ENCODE peak calls at places on chromosomes 3 and 15, in ten cellular contexts. G, U, J, H, N, Y, B, W, T and F are unnamed samples. For H3K4me1, the result is how much of the 10 kb centered on the place peaks cover.

GRCh38 chr15:101709466-101709865 is 14.8 kb downstream of the TARS3 start:
- DNase-seq in G (no peak), U (no peak), J (no peak), H (no peak), N (no peak), Y (no peak), B (no peak), W (no peak), T (no peak), F (no peak)

GRCh38 chr3:50154476-50154839 is 666 bp upstream of the SEMA3F start:
- DNase-seq in G (no peak), U (no peak), J (no peak), H (no peak), N (no peak), Y (peak), B (no peak), W (no peak), T (no peak), F (no peak)

GRCh38 chr15:90571063-90571541 is 41.4 kb downstream of the CRTC3 start:
- DNase-seq in G (peak), U (peak), J (peak), H (no peak), N (no peak), Y (no peak), B (no peak), W (no peak), T (peak), F (no peak)

GRCh38 chr15:92886229-92886628 is 13.9 kb upstream of the CHD2 start:
- DNase-seq in G (no peak), U (no peak), J (no peak), H (no peak), N (no peak), Y (no peak), B (no peak), W (no peak), T (no peak), F (no peak)

GRCh38 chr3:190076601-190077444 is 43.9 kb downstream of the P3H2 start:
- DNase-seq in G (no peak), U (no peak), J (peak), H (no peak), N (peak), Y (peak), B (peak), W (peak), T (no peak), F (no peak)

GRCh38 chr3:15241341-15241740 is 35.3 kb downstream of the CAPN7 start:
- DNase-seq in G (peak), U (no peak), J (no peak), H (peak), N (no peak), Y (peak), B (peak), W (no peak), T (no peak), F (no peak)

GRCh38 chr3:25820372-25820771 is 30.5 kb downstream of the OXSM start:
- DNase-seq in G (no peak), U (no peak), J (no peak), H (no peak), N (no peak), Y (no peak), B (peak), W (peak), T (no peak), F (no peak)

GRCh38 chr3:184129012-184129411 is 6.1 kb upstream of the EIF2B5 start:
- DNase-seq in G (no peak), U (peak), J (no peak), H (no peak), N (no peak), Y (no peak), B (peak), W (peak), T (no peak), F (no peak)

GRCh38 chr3:66097647-66098046 is 58.9 kb upstream of the MAGI1 start:
- DNase-seq in G (no peak), U (no peak), J (no peak), H (no peak), N (no peak), Y (no peak), B (no peak), W (no peak), T (no peak), F (no peak)

GRCh38 chr3:80285370-80285769 is 517.6 kb upstream of the ROBO1 start:
- DNase-seq in G (no peak), U (no peak), J (no peak), H (no peak), N (no peak), Y (no peak), B (no peak), W (peak), T (no peak), F (no peak)

GRCh38 chr3:15333099-15333956 is 942 bp upstream of the SH3BP5 start:
- DNase-seq in G (no peak), U (no peak), J (no peak), H (no peak), N (no peak), Y (no peak), B (no peak), W (no peak), T (no peak), F (no peak)

GRCh38 chr15:66293419-66294156 is at the start of gene DIS3L:
- DNase-seq in G (peak), U (peak), J (no peak), H (peak), N (no peak), Y (peak), B (peak), W (peak), T (peak), F (no peak)

GRCh38 chr15:51492528-51492927 is 130.0 kb downstream of the DMXL2 start:
- DNase-seq in G (no peak), U (no peak), J (no peak), H (no peak), N (no peak), Y (no peak), B (no peak), W (no peak), T (no peak), F (no peak)

DNA sequence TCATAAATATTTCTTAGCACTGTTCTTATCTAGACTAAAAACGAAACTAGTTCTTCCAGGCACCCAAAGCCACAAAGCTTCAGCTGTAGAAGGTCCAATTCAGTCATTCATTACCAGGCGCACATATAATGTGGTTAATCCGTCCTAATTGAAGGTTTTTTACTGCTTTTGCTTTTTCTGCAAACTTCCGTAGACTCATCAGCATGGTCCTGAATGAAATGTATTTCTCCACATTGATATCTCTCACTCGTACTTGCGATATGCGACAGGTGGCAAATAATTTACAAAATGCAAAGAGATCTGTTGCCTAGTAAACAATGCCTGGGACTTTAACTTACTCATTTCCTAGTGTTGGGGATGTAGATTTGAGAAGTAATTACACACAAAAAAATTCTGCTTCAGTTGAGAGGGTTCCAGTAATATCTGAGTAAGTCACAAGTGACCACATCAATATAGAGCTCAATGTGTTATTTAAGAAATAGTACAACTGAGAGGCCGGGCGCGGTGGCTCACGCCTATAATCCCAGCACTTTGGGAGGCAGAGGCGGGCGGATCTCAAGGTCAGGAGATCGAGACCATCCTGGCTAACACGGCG is 75.0 kb upstream of the MBNL1 start:
- DNase-seq in G (no peak), U (no peak), J (no peak), H (peak), N (no peak), Y (no peak), B (no peak), W (no peak), T (no peak), F (no peak)
- H3K27ac ChIP-seq in G (no peak), U (peak), J (peak), H (peak), N (no peak), Y (peak), B (no peak), W (no peak), T (no peak), F (peak)

DNA sequence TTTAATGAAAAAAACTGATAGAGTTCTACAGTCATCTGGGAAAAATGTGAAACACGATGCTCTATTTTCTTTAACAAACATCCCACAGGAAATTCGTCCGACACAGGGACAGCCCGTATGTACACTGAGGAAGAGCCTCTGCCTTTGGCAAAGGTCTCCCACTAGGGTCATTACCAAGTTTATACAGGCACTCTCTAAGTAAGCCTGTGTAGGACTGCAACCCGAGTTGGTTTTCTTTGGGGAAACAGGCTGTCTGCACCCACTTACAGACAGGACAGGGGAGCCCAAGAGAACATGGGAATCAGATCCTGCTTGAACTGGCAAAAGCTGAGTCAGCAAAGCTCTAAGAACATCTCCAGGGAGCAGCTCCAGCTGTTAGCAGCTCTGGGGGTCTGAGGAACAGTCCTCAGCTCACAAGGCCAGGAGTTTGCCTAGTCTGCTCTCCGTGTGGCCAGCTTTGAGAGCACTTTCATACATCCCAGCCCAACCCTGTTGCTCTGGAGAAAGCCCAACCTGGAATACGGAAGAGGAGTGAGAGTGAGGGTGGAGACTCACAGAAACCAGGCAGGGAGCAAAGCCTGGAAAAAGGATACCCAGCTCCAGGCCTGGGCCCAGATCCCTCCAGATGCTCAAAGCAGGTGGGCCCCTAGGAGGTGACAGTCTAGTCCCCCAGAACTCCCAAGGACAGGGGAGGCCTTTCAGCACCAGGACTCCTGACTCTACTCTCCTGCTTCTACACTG is 1.9 kb downstream of the TBC1D2B start:
- DNase-seq in G (no peak), U (peak), J (no peak), H (no peak), N (no peak), Y (no peak), B (peak), W (peak), T (no peak), F (no peak)
- H3K4me1 ChIP-seq in G (under half), U (under half), J (under half), H (under half), N (under half), Y (under half), B (under half), W (under half), T (half or more), F (half or more)

GRCh38 chr3:7272203-7272602 is 411.3 kb downstream of the GRM7 start:
- DNase-seq in G (no peak), U (no peak), J (no peak), H (no peak), N (no peak), Y (no peak), B (no peak), W (no peak), T (no peak), F (no peak)
- H3K4me3 ChIP-seq in G (no peak), U (no peak), J (no peak), H (no peak), N (no peak), Y (no peak), B (no peak), W (no peak), T (no peak), F (no peak)

GRCh38 chr15:57605491-57605890 is 13.8 kb downstream of the MYZAP start:
- DNase-seq in G (no peak), U (no peak), J (no peak), H (no peak), N (no peak), Y (no peak), B (no peak), W (no peak), T (no peak), F (no peak)

GRCh38 chr15:57607570-57608000 is 15.9 kb downstream of the MYZAP start:
- DNase-seq in G (peak), U (peak), J (no peak), H (no peak), N (peak), Y (peak), B (peak), W (peak), T (no peak), F (no peak)

GRCh38 chr15:57606048-57606447 is 14.3 kb downstream of the MYZAP start:
- DNase-seq in G (no peak), U (no peak), J (no peak), H (no peak), N (no peak), Y (no peak), B (no peak), W (no peak), T (no peak), F (no peak)

GRCh38 chr15:57606816-57607215 is 15.1 kb downstream of the MYZAP start:
- DNase-seq in G (no peak), U (no peak), J (no peak), H (no peak), N (no peak), Y (no peak), B (no peak), W (no peak), T (no peak), F (no peak)

GRCh38 chr15:57604502-57604901 is 12.8 kb downstream of the MYZAP start:
- DNase-seq in G (no peak), U (no peak), J (no peak), H (no peak), N (no peak), Y (no peak), B (no peak), W (no peak), T (no peak), F (no peak)
- H3K27ac ChIP-seq in G (no peak), U (no peak), J (no peak), H (no peak), N (no peak), Y (no peak), B (no peak), W (no peak), T (peak), F (no peak)

GRCh38 chr3:61892881-61893280 is 331.5 kb downstream of the PTPRG start:
- DNase-seq in G (no peak), U (no peak), J (no peak), H (no peak), N (no peak), Y (no peak), B (no peak), W (no peak), T (no peak), F (no peak)

GRCh38 chr3:61889259-61889658 is 327.9 kb downstream of the PTPRG start:
- DNase-seq in G (no peak), U (no peak), J (no peak), H (no peak), N (no peak), Y (no peak), B (no peak), W (no peak), T (no peak), F (no peak)

GRCh38 chr3:61893840-61894566 is 332.6 kb downstream of the PTPRG start:
- DNase-seq in G (no peak), U (no peak), J (no peak), H (no peak), N (no peak), Y (no peak), B (no peak), W (no peak), T (no peak), F (no peak)

GRCh38 chr3:61890167-61890566 is 328.8 kb downstream of the PTPRG start:
- DNase-seq in G (no peak), U (no peak), J (no peak), H (no peak), N (no peak), Y (no peak), B (no peak), W (no peak), T (no peak), F (no peak)

DNA sequence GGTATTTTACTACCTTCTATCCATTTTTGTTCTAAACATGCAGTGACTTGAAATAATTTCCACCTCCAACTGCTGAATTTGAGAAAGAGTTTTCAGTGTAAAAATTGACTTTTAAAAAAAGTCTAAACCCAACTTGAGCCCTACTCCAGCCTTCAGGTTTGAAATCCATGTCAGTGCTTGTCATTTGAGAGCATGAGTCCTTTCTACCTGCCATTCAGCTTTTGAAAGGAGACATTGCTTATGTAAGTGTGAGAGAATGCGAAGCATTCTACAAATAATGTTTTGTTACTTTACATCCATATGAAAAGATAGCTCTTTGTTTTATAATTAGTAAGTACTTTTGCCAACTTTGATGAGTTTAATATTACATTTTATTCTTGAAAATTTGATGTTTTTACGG is 329.2 kb downstream of the PTPRG start:
- DNase-seq in G (no peak), U (no peak), J (no peak), H (no peak), N (no peak), Y (no peak), B (no peak), W (no peak), T (no peak), F (no peak)
- H3K4me1 ChIP-seq in G (under half), U (under half), J (under half), H (under half), N (under half), Y (under half), B (under half), W (under half), T (under half), F (under half)

GRCh38 chr3:112096176-112096575 is 10.0 kb downstream of the C3orf52 start:
- DNase-seq in G (no peak), U (no peak), J (no peak), H (no peak), N (no peak), Y (no peak), B (no peak), W (no peak), T (no peak), F (no peak)

GRCh38 chr3:112093180-112093522 is 7.0 kb downstream of the C3orf52 start:
- DNase-seq in G (no peak), U (no peak), J (no peak), H (no peak), N (no peak), Y (no peak), B (no peak), W (no peak), T (no peak), F (no peak)

GRCh38 chr3:112092439-112093179 is 6.4 kb downstream of the C3orf52 start:
- DNase-seq in G (no peak), U (peak), J (no peak), H (no peak), N (no peak), Y (no peak), B (no peak), W (peak), T (no peak), F (no peak)

GRCh38 chr3:112101946-112102345 is 15.8 kb downstream of the C3orf52 start:
- DNase-seq in G (no peak), U (no peak), J (no peak), H (no peak), N (no peak), Y (no peak), B (no peak), W (peak), T (no peak), F (no peak)

DNA sequence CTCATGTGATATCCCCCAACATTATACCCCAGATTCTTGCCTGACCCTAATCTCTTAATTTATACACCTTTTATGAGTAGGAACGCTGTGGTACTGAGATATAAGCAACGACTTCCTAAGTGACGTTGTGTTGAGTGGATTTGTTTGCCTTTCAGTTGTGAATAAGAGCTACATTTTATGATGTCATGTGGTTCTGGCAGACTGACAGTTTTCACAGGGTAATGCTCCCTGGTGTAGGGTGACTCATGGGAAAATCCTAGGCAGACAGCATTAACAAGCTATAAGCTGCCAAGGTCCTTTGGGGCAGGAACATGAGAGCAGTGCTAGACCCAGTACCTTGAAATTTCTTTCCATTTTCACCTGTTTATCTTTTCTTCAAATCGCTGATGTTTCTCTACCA is 11.2 kb downstream of the C3orf52 start:
- DNase-seq in G (no peak), U (peak), J (no peak), H (no peak), N (peak), Y (peak), B (peak), W (peak), T (no peak), F (no peak)
- H3K4me3 ChIP-seq in G (no peak), U (no peak), J (no peak), H (no peak), N (no peak), Y (no peak), B (no peak), W (no peak), T (no peak), F (no peak)

DNA sequence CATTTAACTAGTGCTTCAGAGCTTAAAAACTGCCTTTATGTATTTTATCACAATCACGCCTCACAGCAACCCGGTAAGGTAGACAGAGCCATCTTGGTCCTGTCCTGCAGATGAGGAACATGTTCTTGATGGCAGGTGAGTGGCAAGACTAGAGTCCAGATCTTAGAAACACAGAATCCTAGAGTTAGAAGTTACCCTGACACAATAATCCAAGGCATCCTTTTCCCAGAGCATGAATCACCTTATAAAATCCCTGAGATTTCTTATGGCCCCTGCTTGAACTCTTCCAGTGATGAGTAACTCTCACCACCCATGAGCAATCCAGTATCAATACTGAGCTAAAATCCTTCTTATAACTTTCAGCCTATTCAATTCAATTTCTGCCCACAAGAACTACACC is 16.9 kb downstream of the POPDC2 start:
- DNase-seq in G (no peak), U (no peak), J (no peak), H (no peak), N (no peak), Y (peak), B (no peak), W (peak), T (no peak), F (no peak)
- H3K27ac ChIP-seq in G (peak), U (no peak), J (no peak), H (no peak), N (no peak), Y (peak), B (peak), W (peak), T (peak), F (peak)

DNA sequence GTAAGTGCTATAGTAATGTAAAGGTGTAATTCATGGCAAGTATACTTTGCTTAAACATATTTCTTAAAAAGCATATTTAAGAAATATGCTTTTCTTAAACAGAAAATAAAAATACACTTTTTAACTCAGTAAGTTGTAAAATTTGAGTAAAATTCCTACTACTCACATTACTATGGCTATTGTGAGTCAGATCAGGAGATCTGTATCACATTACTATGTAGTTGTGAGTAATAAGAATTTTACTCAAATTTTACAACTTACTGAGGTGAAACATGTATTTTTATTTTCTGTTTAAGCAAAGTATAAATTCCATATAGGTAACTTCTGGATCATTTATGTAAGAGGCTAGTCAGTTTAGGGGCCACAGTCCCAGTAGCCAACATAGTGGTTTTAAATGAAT is 8.5 kb downstream of the GPR87 start:
- DNase-seq in G (no peak), U (no peak), J (no peak), H (no peak), N (no peak), Y (no peak), B (no peak), W (no peak), T (no peak), F (no peak)
- H3K4me1 ChIP-seq in G (under half), U (under half), J (under half), H (under half), N (half or more), Y (under half), B (half or more), W (under half), T (under half), F (under half)